ENCODE peak calls at places on chromosomes 6 and 20, in seven cellular contexts. M is spleen, U is right lobe of liver, T is body of pancreas, Z is HCT116, S is heart left ventricle, D is testis. C is an unnamed sample.

GRCh38 chr6:67345946-67346345 is 1289.1 kb upstream of the ADGRB3 start:
- DNase-seq in T (no peak), U (no peak), D (no peak), Z (no peak), M (no peak), S (no peak), C (no peak)

GRCh38 chr6:149250982-149251381 is 66.5 kb upstream of the TAB2 start:
- DNase-seq in S (no peak), T (no peak), U (no peak), D (no peak), M (no peak), Z (no peak), C (no peak)

GRCh38 chr20:3190681-3191111 is 13.8 kb downstream of the DDRGK1 start:
- DNase-seq in Z (no peak), T (no peak), M (peak), S (no peak), D (no peak), U (no peak), C (no peak)

GRCh38 chr20:45538209-45538798 is 978 bp downstream of the WFDC6 start:
- DNase-seq in S (no peak), T (no peak), D (no peak), M (no peak), Z (no peak), U (no peak), C (no peak)

GRCh38 chr6:132456700-132457143 is 55.4 kb upstream of the MOXD1 start:
- DNase-seq in T (no peak), S (peak), D (no peak), M (no peak), U (no peak), Z (no peak), C (no peak)

GRCh38 chr6:71481021-71481420 is 192.4 kb downstream of the OGFRL1 start:
- DNase-seq in U (no peak), M (no peak), Z (no peak), S (no peak), D (no peak), T (no peak), C (no peak)

GRCh38 chr6:46979206-46979605 is 57.5 kb upstream of the ADGRF5 start:
- DNase-seq in U (no peak), M (no peak), T (no peak), Z (no peak), D (no peak), S (no peak), C (no peak)

GRCh38 chr6:151071295-151071694 is 168.5 kb upstream of the AKAP12 start:
- DNase-seq in Z (no peak), T (no peak), S (peak), M (no peak), D (peak), U (peak), C (peak)

GRCh38 chr20:2118783-2119182 is 17.2 kb downstream of the STK35 start:
- DNase-seq in T (no peak), S (no peak), Z (no peak), U (no peak), D (no peak), M (no peak), C (no peak)

GRCh38 chr6:170175644-170176620 is 114.9 kb downstream of the DLL1 start:
- DNase-seq in S (no peak), U (no peak), D (peak), Z (no peak), M (peak), T (no peak), C (no peak)

GRCh38 chr6:43669050-43669921 is 18.3 kb downstream of the MRPS18A start:
- DNase-seq in T (no peak), U (no peak), M (no peak), S (peak), Z (no peak), D (peak), C (no peak)

GRCh38 chr6:149450679-149451360 is 34.0 kb downstream of the ZC3H12D start:
- DNase-seq in S (peak), T (peak), U (peak), Z (no peak), M (peak), D (peak), C (no peak)

GRCh38 chr20:58623579-58624473 is 27.3 kb upstream of the STX16 start:
- DNase-seq in S (peak), M (peak), Z (peak), T (peak), U (no peak), D (no peak), C (peak)

GRCh38 chr6:50952092-50952932 is 133.6 kb downstream of the TFAP2B start:
- DNase-seq in S (no peak), T (no peak), Z (no peak), D (no peak), U (no peak), M (no peak), C (peak)

GRCh38 chr6:145963216-145964068 is 716 bp downstream of the SHPRH start:
- DNase-seq in S (peak), D (peak), T (peak), M (no peak), Z (peak), U (peak), C (peak)

GRCh38 chr6:12290490-12290820 is 294 bp downstream of the EDN1 start:
- DNase-seq in T (no peak), Z (no peak), D (no peak), S (no peak), M (no peak), U (no peak), C (no peak)

GRCh38 chr6:3962897-3963296 is 113.7 kb downstream of the FAM50B start:
- DNase-seq in S (no peak), M (no peak), D (no peak), T (no peak), U (no peak), Z (no peak), C (no peak)

GRCh38 chr6:132401941-132402275 is 633 bp upstream of the MOXD1 start:
- DNase-seq in Z (no peak), U (no peak), M (no peak), T (no peak), S (no peak), D (no peak), C (no peak)

GRCh38 chr20:57560554-57561355 is at the start of gene PCK1:
- DNase-seq in S (peak), T (peak), M (peak), D (peak), U (peak), Z (no peak), C (peak)

GRCh38 chr6:49902856-49903255 is 36.5 kb upstream of the CRISP1 start:
- DNase-seq in D (no peak), M (no peak), S (no peak), U (no peak), T (no peak), Z (no peak), C (no peak)

GRCh38 chr6:21582651-21583050 is 10.9 kb upstream of the SOX4 start:
- DNase-seq in T (no peak), S (no peak), U (no peak), M (no peak), Z (no peak), D (no peak), C (no peak)

GRCh38 chr20:37914672-37915433 is 11.9 kb downstream of the VSTM2L start:
- DNase-seq in Z (no peak), U (no peak), S (no peak), T (no peak), D (peak), M (no peak), C (no peak)

GRCh38 chr20:35370751-35371150 is 41.0 kb downstream of the UQCC1 start:
- DNase-seq in M (no peak), D (no peak), Z (no peak), U (no peak), T (no peak), S (no peak), C (no peak)

GRCh38 chr6:45084257-45084656 is 243.9 kb upstream of the RUNX2 start:
- DNase-seq in Z (no peak), T (no peak), S (no peak), M (no peak), D (no peak), U (no peak), C (no peak)

GRCh38 chr6:137080711-137081110 is 35.9 kb upstream of the IL20RA start:
- DNase-seq in T (no peak), S (no peak), Z (no peak), D (no peak), M (no peak), U (no peak), C (no peak)

GRCh38 chr6:97064578-97064977 is 140.1 kb downstream of the KLHL32 start:
- DNase-seq in D (no peak), U (no peak), Z (no peak), M (no peak), T (no peak), S (no peak), C (no peak)

GRCh38 chr6:68233623-68234022 is 401.5 kb upstream of the ADGRB3 start:
- DNase-seq in Z (no peak), U (no peak), S (no peak), M (no peak), T (no peak), D (no peak), C (peak)

GRCh38 chr20:21002486-21002885 is 103.7 kb downstream of the LINC00237 start:
- DNase-seq in S (no peak), Z (no peak), U (no peak), M (no peak), T (no peak), D (no peak), C (no peak)

GRCh38 chr20:61115627-61116026 is 136.4 kb upstream of the CDH4 start:
- DNase-seq in U (no peak), S (peak), M (no peak), Z (no peak), D (no peak), T (no peak), C (no peak)

GRCh38 chr6:137999815-138000214 is 107.4 kb downstream of the PERP start:
- DNase-seq in M (no peak), S (no peak), T (no peak), U (no peak), Z (no peak), D (no peak), C (no peak)

GRCh38 chr20:6780414-6780813 is 12.9 kb downstream of the BMP2 start:
- DNase-seq in D (no peak), U (peak), M (no peak), Z (no peak), T (no peak), S (no peak), C (no peak)

GRCh38 chr20:34708621-34709043 is 4.5 kb downstream of the TP53INP2 start:
- DNase-seq in Z (no peak), D (peak), U (peak), M (peak), T (peak), S (peak), C (peak)

GRCh38 chr6:160950507-160950906 is 41.1 kb upstream of the MAP3K4 start:
- DNase-seq in D (no peak), S (peak), T (peak), U (no peak), M (no peak), Z (no peak), C (no peak)

GRCh38 chr20:47506850-47507249 is 5.2 kb downstream of the NCOA3 start:
- DNase-seq in S (no peak), U (no peak), D (no peak), T (no peak), M (no peak), Z (no peak), C (no peak)

GRCh38 chr6:56734334-56734733 is 91.6 kb upstream of the DST start:
- DNase-seq in T (no peak), M (no peak), U (no peak), Z (no peak), S (no peak), D (no peak), C (no peak)

GRCh38 chr20:45354423-45355208 is 6.4 kb upstream of the SDC4 start:
- DNase-seq in D (no peak), U (no peak), T (no peak), M (no peak), S (no peak), Z (no peak), C (no peak)

GRCh38 chr6:109008951-109009760 is 85.5 kb downstream of the SESN1 start:
- DNase-seq in U (peak), D (peak), Z (peak), T (peak), S (peak), M (peak), C (peak)
- TF ChIP-seq POLR2A in U (peak), D (peak), Z (peak), T (peak), S (peak), M (no peak), C (peak)

GRCh38 chr6:144215932-144216667 is 65.8 kb downstream of the STX11 start:
- DNase-seq in T (peak), Z (peak), D (peak), M (peak), S (peak), U (peak), C (peak)
- TF ChIP-seq POLR2A in T (peak), Z (no peak), D (no peak), M (no peak), S (no peak), U (peak), C (no peak)

DNA sequence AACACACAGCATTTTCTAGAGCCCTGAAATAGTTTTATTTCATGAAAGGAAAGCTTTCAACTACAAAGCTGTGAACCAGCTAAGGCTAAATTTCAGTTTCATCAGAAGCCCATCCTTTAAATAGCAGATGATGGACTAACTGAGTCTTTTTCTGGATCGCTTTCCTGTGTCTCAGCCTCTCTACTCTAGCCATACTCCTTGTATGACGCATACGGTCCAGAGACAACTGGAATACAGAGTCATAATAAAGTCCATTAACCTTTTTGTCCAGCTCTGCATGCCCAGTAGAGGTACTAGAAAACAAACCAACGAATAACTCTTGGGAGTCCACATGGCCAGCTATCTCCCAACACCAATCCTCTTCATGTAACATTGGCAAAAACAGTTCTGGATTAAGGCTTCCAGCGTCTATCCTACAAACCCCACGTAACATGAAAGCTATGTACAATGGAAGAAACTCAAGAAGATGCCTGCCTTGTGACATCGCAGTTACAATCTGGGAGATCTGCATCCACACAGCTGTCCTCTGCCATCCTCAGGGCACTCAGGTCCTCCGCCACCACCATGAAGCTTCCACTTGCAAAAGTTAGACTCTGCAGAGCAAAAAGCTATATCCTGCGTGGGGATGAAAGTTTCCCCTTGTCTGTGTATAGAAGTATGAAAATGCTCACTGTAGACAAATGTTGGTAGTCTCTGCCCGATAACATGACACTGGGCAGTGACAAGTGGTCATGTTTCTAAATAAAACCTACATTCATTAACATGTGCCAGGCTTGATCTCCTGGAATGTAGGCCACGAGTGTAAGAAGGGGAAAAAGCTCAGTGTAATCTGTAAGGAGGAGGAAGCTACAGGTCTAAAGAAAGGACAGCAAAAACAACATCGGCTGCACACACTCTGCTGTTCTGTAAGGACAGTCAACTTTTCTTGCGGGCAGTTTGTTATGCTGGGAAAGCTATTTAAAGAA is 360.4 kb downstream of the ESR1 start:
- DNase-seq in M (no peak), S (no peak), U (no peak), T (no peak), D (no peak), Z (no peak), C (no peak)
- TF ChIP-seq POLR2A in M (no peak), S (no peak), U (no peak), T (no peak), D (no peak), Z (no peak), C (no peak)

GRCh38 chr6:15244605-15245360 is 1.1 kb upstream of the JARID2 start:
- DNase-seq in T (peak), U (peak), S (peak), M (peak), D (peak), Z (no peak), C (peak)
- TF ChIP-seq POLR2A in T (peak), U (peak), S (no peak), M (no peak), D (no peak), Z (no peak), C (peak)

DNA sequence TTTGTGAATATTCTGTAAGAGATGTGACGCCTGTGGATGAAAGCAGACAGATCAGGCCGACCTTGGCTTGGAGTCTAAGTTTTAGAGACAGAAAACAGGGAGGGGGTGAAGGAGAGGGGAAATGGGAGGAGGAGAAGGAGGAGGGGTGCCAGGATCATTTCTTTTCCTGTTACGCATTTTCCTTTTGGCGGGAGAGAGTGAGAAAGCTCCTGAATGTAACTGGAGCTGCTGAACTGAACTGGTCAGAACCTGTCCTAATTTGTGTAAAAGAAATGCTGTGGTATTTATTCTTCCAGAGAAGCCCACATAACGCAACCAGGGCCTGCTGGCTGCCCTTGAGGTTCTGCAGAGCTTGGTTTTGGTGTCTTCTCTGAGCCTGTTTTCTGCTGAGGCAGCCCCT is 41.9 kb downstream of the UTRN start:
- DNase-seq in S (no peak), U (no peak), Z (no peak), D (peak), M (no peak), T (no peak), C (no peak)
- TF ChIP-seq POLR2A in S (no peak), U (no peak), Z (no peak), D (no peak), M (no peak), T (no peak), C (no peak)